ENCODE peak calls at places on chromosomes 13 and 19, in six cellular contexts. I is fibroblast of lung, A is GM23338, K is GM23248, L is PC-3, E is neural progenitor cell. Y is an unnamed sample. For H3K4me1, the result is how much of the 10 kb centered on the place peaks cover.

GRCh38 chr13:32669030-32669646 is 82.9 kb downstream of the PDS5B start:
- DNase-seq in K (peak), E (peak), I (peak), A (peak), L (peak), Y (peak)

GRCh38 chr19:1296575-1297271 is 11.1 kb downstream of the EFNA2 start:
- DNase-seq in I (no peak), A (no peak), L (no peak), K (no peak), E (no peak), Y (no peak)

GRCh38 chr19:57063070-57063469 is 56.7 kb upstream of the USP29 start:
- DNase-seq in E (no peak), K (no peak), A (no peak), L (no peak), I (no peak), Y (no peak)

GRCh38 chr19:46288896-46289588 is 7.8 kb upstream of the HIF3A start:
- DNase-seq in L (peak), A (no peak), K (peak), I (peak), E (no peak), Y (no peak)

GRCh38 chr19:19064098-19064722 is 416 bp downstream of the SLC25A42 start:
- DNase-seq in I (no peak), K (no peak), E (no peak), A (no peak), L (no peak), Y (no peak)

GRCh38 chr19:719636-720377 is 11.1 kb downstream of the PALM start:
- DNase-seq in K (no peak), E (no peak), I (no peak), A (peak), L (no peak), Y (no peak)

GRCh38 chr19:58328999-58329398 is 2.2 kb downstream of the ZSCAN22 start:
- DNase-seq in A (peak), L (peak), E (peak), K (no peak), I (no peak), Y (peak)

GRCh38 chr19:52410276-52410675 is 12.6 kb downstream of the ZNF528 start:
- DNase-seq in A (no peak), L (no peak), E (no peak), K (no peak), I (no peak), Y (no peak)

GRCh38 chr19:13974073-13974472 is 21.8 kb downstream of the DCAF15 start:
- DNase-seq in L (peak), A (peak), I (no peak), E (peak), K (no peak), Y (peak)

GRCh38 chr13:108812165-108812564 is 182.8 kb downstream of the MYO16 start:
- DNase-seq in A (no peak), I (no peak), E (no peak), L (no peak), K (no peak), Y (no peak)

GRCh38 chr13:83876546-83876945 is 5.7 kb downstream of the SLITRK1 start:
- DNase-seq in L (no peak), E (no peak), K (no peak), A (no peak), I (no peak), Y (no peak)

GRCh38 chr19:45406957-45407375 is 522 bp downstream of the POLR1G start:
- DNase-seq in K (peak), I (no peak), L (no peak), E (no peak), A (no peak), Y (peak)

GRCh38 chr19:5959260-5960004 is 18.5 kb downstream of the RANBP3 start:
- DNase-seq in A (no peak), E (no peak), I (no peak), K (no peak), L (no peak), Y (no peak)
- H3K4me1 ChIP-seq in A (half or more), E (under half), I (under half), K (under half), L (under half), Y (under half)

GRCh38 chr13:29935309-29935981 is 85.0 kb upstream of the UBL3 start:
- DNase-seq in L (no peak), K (no peak), A (no peak), E (no peak), I (no peak), Y (no peak)
- H3K4me2 ChIP-seq in L (no peak), K (no peak), A (peak), E (no peak), I (no peak), Y (no peak)

GRCh38 chr13:42490676-42491075 is 83.3 kb upstream of the TNFSF11 start:
- DNase-seq in E (no peak), A (no peak), L (peak), K (no peak), I (no peak), Y (no peak)
- H3K4me1 ChIP-seq in E (under half), A (under half), L (under half), K (under half), I (under half), Y (under half)

GRCh38 chr19:39449116-39449797 is 3.9 kb downstream of the SUPT5H start:
- DNase-seq in A (no peak), L (no peak), K (no peak), E (no peak), I (no peak), Y (no peak)
- H3K4me2 ChIP-seq in A (no peak), L (no peak), K (no peak), E (no peak), I (no peak), Y (no peak)

DNA sequence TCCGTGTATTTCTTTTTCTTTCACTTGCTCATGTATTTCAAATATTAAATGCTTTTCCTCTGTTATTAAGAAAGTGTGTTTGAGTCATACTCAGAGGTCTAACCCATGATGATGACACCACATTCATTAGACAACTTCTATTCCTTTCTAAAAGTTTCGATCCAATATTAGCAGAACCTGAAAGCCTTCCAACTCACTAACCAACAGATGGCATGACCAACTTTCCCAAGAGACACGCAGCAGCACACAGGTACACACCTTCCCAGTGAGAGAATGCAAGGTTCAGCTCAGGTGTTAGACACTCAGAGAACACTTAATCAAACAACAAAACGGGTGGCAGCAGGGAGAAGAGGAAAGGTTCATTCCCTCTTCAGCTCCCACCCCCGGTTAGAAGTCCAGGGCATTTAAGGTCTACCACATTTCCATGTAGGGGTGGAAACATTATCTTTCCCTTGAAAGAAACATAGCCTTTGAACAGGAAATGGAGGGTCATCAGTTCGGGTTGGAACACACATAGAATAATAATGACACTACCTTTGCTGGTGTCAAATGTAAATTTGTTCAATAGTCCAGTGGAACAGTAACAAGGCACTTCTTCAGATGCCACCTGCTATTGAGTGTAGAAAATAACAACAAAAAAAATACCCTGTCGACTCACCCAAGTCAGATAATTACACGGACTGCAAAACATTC is 404.2 kb downstream of the COG6 start:
- DNase-seq in L (no peak), I (peak), E (no peak), A (no peak), K (peak), Y (no peak)
- H3K4me1 ChIP-seq in L (under half), I (under half), E (under half), A (under half), K (under half), Y (under half)

GRCh38 chr13:103250071-103250470 is 183.9 kb upstream of the SLC10A2 start:
- DNase-seq in A (no peak), K (no peak), I (no peak), L (no peak), E (no peak), Y (no peak)

DNA sequence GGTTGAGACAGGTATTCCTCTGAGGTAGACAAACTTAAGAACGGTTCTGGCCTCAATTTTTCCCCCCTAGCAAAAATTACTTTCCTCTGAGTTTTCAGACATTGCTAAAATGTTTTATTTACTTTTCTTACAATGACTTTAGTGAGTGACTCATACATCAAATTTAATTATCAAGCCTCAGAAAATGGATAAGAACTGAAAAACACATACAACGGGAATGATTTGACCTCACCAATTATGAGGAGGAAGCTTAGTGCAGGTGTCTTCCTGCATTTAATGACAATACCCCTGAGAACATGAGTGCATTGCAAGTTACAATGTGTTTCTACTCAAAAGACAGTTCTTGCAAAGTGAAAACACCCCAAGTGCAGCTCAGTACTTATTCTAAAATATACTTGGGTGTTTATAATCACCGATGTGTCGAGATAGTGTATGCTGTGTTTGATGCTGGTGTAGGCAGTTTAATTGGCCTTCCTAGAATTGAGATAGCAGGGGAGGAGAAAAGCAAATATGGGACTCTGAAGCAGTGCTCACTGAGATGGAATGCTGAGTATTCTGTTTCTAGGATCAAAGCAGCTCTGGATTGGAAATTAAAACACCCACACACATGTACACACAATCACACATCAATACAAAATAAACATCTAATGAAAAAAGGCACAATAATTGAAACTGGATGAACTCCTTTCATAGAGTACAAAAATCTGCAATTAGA is 189.5 kb upstream of the SLC10A2 start:
- DNase-seq in E (no peak), I (no peak), A (no peak), L (peak), K (no peak), Y (no peak)
- H3K4me2 ChIP-seq in E (no peak), I (no peak), A (no peak), L (peak), K (no peak), Y (no peak)

GRCh38 chr19:50152578-50152977 is 10.5 kb downstream of the IZUMO2 start:
- DNase-seq in K (no peak), I (no peak), L (no peak), A (no peak), E (no peak), Y (peak)
- H3K4me1 ChIP-seq in K (under half), I (under half), L (under half), A (under half), E (under half), Y (under half)

GRCh38 chr13:34166406-34166805 is 348.5 kb downstream of the RFC3 start:
- DNase-seq in L (no peak), I (no peak), K (no peak), E (no peak), A (no peak), Y (no peak)
- H3K4me2 ChIP-seq in L (no peak), I (no peak), K (no peak), E (no peak), A (no peak), Y (no peak)

DNA sequence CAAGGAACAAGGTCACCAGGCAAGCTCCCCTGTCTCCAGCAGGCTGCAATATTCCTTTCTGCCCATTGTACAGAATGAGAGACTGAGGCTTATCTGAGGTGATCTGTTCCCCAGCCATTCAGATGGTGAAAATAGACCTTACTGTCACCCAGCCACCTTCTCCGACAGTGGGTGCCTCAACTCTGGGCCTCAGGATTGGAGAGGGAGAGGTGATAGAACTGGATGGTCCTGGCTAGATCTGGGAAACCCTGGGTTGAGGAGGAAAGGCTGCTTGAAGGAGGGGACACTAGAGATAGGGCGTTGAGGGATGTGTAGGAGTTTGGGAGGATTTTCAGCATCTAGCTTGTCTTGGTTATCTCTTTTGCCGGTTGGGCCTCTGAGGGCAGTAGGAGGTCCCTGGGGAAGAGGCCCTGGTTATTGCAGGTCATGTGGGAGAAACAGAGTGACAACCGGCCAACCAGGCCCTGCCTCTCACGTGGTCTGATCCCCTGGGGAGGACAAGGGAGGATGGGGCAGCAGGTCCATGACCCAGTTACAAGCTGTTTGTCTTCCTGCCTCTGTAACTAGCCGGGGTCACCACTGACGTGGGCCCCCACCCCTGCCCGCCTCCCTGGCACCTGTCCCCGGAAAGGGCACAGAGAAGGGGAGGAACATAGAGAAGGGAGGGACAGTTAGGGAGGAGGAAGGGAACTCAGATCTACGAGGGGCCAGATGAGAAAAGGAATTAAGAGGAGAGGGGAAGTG is 8.2 kb downstream of the NFIC start:
- DNase-seq in E (no peak), A (no peak), I (no peak), K (no peak), L (no peak), Y (no peak)
- H3K4me1 ChIP-seq in E (under half), A (under half), I (under half), K (under half), L (under half), Y (under half)

GRCh38 chr13:50894042-50894441 is 15.5 kb upstream of the RNASEH2B start:
- DNase-seq in I (no peak), K (no peak), A (peak), L (no peak), E (no peak), Y (no peak)
- H3K4me2 ChIP-seq in I (peak), K (no peak), A (peak), L (no peak), E (no peak), Y (no peak)

Y was measured in Karpas-422.